ENCODE peak calls at places on chromosomes 16 and 17, in nine cellular contexts. I is tibial nerve, N is cardiac muscle cell, D is adrenal gland, Z is suprapubic skin, J is neuronal stem cell, Q is HL-60, W is pancreas, O is body of pancreas. A is an unnamed sample. For H3K27me3, the result is how much of the 10 kb centered on the place peaks cover.

GRCh38 chr17:3771140-3771539 is 29.8 kb downstream of the ITGAE start:
- DNase-seq in Z (no peak), N (no peak), D (no peak), I (no peak), Q (no peak), W (no peak), O (no peak), J (no peak), A (no peak)

GRCh38 chr16:56670640-56670934 is 973 bp downstream of the MT1H start:
- DNase-seq in Z (no peak), W (no peak), J (no peak), I (no peak), O (no peak), Q (no peak), D (no peak), N (no peak), A (no peak)

GRCh38 chr16:11667221-11667823 is 933 bp upstream of the SNN start:
- DNase-seq in W (no peak), D (no peak), I (no peak), Z (no peak), J (no peak), Q (no peak), N (no peak), O (no peak), A (no peak)

GRCh38 chr17:63679214-63679613 is 20.7 kb downstream of the LIMD2 start:
- DNase-seq in Q (no peak), O (no peak), D (no peak), Z (no peak), J (no peak), N (no peak), I (no peak), W (no peak), A (no peak)

GRCh38 chr17:76710863-76711611 is at the start of gene MXRA7:
- DNase-seq in J (peak), O (peak), I (peak), D (peak), N (peak), W (peak), Z (peak), Q (no peak), A (peak)

GRCh38 chr16:56275801-56276200 is 84.5 kb downstream of the GNAO1 start:
- DNase-seq in W (no peak), I (no peak), Z (no peak), N (no peak), D (no peak), O (no peak), J (no peak), Q (no peak), A (no peak)

GRCh38 chr17:15780188-15780587 is 48.1 kb downstream of the TBC1D26 start:
- DNase-seq in N (no peak), D (no peak), J (no peak), Q (no peak), O (no peak), Z (no peak), I (no peak), W (no peak), A (no peak)

GRCh38 chr16:54672500-54672899 is 258.2 kb upstream of the IRX5 start:
- DNase-seq in Z (no peak), N (no peak), W (no peak), O (no peak), I (no peak), D (no peak), Q (no peak), J (no peak), A (no peak)

GRCh38 chr17:61324540-61324868 is 75.1 kb upstream of the TBX2 start:
- DNase-seq in D (no peak), O (no peak), I (no peak), N (no peak), J (no peak), W (no peak), Q (no peak), Z (no peak), A (peak)

GRCh38 chr17:742147-742793 is 9.8 kb downstream of the GEMIN4 start:
- DNase-seq in O (no peak), N (no peak), W (no peak), J (no peak), I (no peak), Z (no peak), D (no peak), Q (no peak), A (no peak)

GRCh38 chr16:2586901-2587480 is 49.2 kb downstream of the PDPK1 start:
- DNase-seq in J (no peak), Z (no peak), D (no peak), Q (no peak), O (no peak), N (no peak), W (peak), I (no peak), A (no peak)

GRCh38 chr17:35314415-35315216 is 58.8 kb downstream of the SLFN11 start:
- DNase-seq in W (no peak), I (no peak), N (no peak), J (no peak), Q (no peak), O (no peak), D (no peak), Z (no peak), A (no peak)

GRCh38 chr17:6043405-6043804 is 26.8 kb upstream of the WSCD1 start:
- DNase-seq in O (no peak), J (no peak), I (no peak), D (no peak), W (no peak), Z (no peak), Q (no peak), N (no peak), A (no peak)
- H3K27me3 ChIP-seq in O (under half), J (under half), I (under half), D (under half), W (under half), Z (under half), Q (under half), N (under half), A (under half)

GRCh38 chr17:28747046-28747691 is 3.4 kb downstream of the TRAF4 start:
- DNase-seq in Q (no peak), N (no peak), J (no peak), Z (peak), D (no peak), O (peak), W (peak), I (no peak), A (no peak)

GRCh38 chr17:28745052-28745776 is 1.4 kb downstream of the TRAF4 start:
- DNase-seq in J (peak), D (peak), I (peak), N (peak), O (peak), Q (no peak), W (peak), Z (no peak), A (peak)

GRCh38 chr17:28745777-28746473 is 2.1 kb downstream of the TRAF4 start:
- DNase-seq in Z (no peak), I (no peak), Q (no peak), J (no peak), N (no peak), W (peak), D (peak), O (peak), A (peak)

GRCh38 chr17:28747801-28748750 is 4.3 kb downstream of the TRAF4 start:
- DNase-seq in J (no peak), N (no peak), I (no peak), Z (no peak), O (no peak), W (no peak), D (no peak), Q (no peak), A (no peak)

DNA sequence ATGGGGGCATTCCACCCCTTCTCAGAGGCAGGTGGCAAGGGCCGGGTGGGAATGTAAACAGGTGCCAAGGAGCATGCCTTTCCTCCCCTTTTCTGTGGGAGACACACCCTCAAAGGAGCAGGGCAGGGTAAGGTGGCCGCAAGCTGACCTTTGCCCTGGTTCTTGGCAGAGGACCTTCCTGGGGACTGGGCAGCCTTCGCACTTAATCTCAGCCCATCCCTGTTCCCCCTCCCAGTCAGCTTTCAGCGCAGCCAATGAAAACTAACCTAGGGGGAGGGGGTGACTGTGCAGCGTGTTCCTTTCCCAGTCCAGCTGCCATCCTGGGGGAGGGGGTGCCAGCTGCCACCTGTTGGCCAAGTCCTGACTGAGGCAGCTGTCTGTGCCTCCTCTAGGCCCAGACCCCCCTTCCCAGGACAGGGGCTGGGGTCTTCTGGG is 2.8 kb downstream of the TRAF4 start:
- DNase-seq in I (no peak), W (peak), Q (no peak), O (peak), J (no peak), D (no peak), N (no peak), Z (no peak), A (no peak)
- H3K4me3 ChIP-seq in I (no peak), W (no peak), Q (no peak), O (no peak), J (peak), D (no peak), N (no peak), Z (peak), A (no peak)

GRCh38 chr17:58232707-58233156 is 5.7 kb upstream of the LPO start:
- DNase-seq in Z (no peak), I (no peak), O (no peak), Q (peak), J (no peak), D (no peak), W (no peak), N (no peak), A (peak)
- H3K27me3 ChIP-seq in Z (under half), I (under half), O (under half), Q (under half), J (under half), D (under half), W (under half), N (under half), A (under half)

DNA sequence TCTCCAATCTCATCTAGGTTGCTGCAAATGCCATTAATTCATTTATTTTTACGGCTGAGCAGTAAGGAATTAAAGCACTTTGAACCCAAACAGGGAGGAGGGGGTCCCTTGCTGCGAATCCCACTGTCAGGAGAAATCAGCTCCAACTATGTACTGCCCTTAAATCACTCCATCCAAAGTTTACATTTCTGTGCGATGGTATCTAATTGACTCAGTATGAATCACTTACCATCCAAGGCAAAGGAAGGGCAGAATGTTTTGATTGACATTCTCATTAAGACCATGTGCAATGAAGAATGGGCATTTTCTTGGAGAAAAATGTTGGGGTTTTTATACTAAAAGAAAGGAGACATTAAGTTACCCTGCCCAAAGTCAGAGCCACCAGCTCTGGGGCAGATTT is 47.7 kb upstream of the XYLT1 start:
- DNase-seq in J (no peak), N (no peak), D (no peak), Z (no peak), I (no peak), O (no peak), Q (no peak), W (no peak), A (peak)
- H3K4me3 ChIP-seq in J (no peak), N (no peak), D (no peak), Z (no peak), I (no peak), O (no peak), Q (no peak), W (no peak), A (no peak)

GRCh38 chr17:79483842-79484241 is 127.0 kb downstream of the RBFOX3 start:
- DNase-seq in W (no peak), J (no peak), I (no peak), N (no peak), O (no peak), Z (no peak), D (no peak), Q (no peak), A (no peak)
- H3K27me3 ChIP-seq in W (under half), J (under half), I (under half), N (half or more), O (under half), Z (half or more), D (under half), Q (under half), A (under half)

DNA sequence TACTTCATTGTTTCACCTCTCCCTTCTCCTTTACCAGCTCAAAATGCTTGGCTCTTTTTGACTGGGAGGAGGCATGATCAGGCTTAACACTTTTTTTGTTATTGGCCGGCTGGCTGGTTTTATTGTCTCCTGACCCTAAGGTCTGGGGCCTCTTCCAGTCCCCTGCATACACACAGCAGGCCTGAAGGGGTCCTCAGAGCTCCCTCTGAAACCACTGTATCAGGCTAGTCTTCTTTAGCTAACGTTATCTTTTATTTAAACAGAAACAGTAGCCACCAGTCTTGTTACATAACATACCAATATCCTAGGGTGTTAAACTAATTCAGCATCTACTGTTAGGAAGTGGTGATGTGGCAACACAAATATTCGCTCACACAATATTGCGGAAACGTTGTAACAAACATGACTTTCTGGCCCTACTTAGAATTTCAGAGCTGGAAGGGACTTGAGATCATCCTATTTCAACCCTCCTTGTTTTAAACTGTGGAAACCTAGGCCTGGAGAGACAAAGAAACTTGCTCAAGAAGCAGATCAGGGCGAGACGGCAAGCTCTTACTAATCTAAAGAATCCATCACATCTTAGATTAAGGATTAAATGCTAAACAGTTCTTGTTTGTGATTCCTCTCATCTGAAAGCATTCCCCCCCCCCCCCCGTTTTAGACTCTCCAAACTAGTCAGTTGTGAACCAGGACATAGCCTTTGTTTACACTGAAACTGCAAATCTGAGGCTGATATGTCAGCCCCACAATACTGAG is 1.7 kb upstream of the YPEL2 start:
- DNase-seq in Q (peak), N (peak), D (peak), J (peak), Z (peak), O (peak), I (peak), W (peak), A (peak)
- H3K4me3 ChIP-seq in Q (no peak), N (no peak), D (no peak), J (peak), Z (peak), O (no peak), I (no peak), W (no peak), A (no peak)

DNA sequence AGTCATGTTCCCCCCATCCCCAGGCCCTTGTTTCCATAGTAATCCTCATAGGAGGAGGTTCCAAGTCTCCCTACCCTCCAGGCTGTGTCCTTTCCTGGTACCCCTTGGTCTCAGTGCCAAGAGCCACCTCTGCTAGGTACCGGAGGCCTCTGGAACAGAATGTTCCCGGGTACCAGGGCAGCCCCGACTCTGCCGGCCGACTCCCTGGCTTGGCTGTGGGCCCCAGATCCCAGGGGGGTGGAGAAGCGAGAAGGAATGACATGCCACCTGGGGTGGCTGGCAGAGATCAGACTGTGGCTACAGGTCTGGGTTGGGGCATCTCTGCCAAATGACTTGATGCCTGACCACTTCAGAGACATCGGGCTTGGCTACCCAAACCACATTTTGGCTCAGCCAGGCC is 3.6 kb downstream of the STAC2 start:
- DNase-seq in Z (no peak), N (no peak), I (no peak), J (no peak), W (no peak), Q (no peak), D (no peak), O (no peak), A (no peak)
- H3K27me3 ChIP-seq in Z (under half), N (half or more), I (under half), J (half or more), W (under half), Q (under half), D (under half), O (under half), A (under half)

GRCh38 chr16:19228575-19228974 is 57.0 kb upstream of the CLEC19A start:
- DNase-seq in D (no peak), O (no peak), I (no peak), W (no peak), N (no peak), Q (no peak), Z (no peak), J (no peak), A (no peak)
- H3K4me3 ChIP-seq in D (no peak), O (no peak), I (no peak), W (no peak), N (no peak), Q (no peak), Z (no peak), J (no peak), A (no peak)